ENCODE peak calls at places on chromosomes 16 and 17, in eight cellular contexts. One of them, this sample, is unnamed.

GRCh38 chr16:21302454-21302853 is 24.4 kb upstream of the CRYM start:
- DNase-seq in stimulated activated CD8-positive, alpha-beta memory T cell treated with anti-CD3 and anti-CD28 coated beads, Interleukin-4, amount 100 ng/mL, for 1 hour: no peak
- DNase-seq in renal cortical epithelial cell: no peak
- DNase-seq in activated effector memory CD4-positive, alpha-beta T cell treated with Interleukin-2 at 50 U/mL for 16 hours: no peak
- DNase-seq in MV-4-11: no peak
- DNase-seq in type B pancreatic cell: no peak
- DNase-seq in COR-L47: no peak
- DNase-seq in cardiac fibroblast: no peak
- DNase-seq in this sample: peak

GRCh38 chr16:85718682-85719081 is 29.9 kb upstream of the GINS2 start:
- DNase-seq in COR-L47: peak
- DNase-seq in stimulated activated CD8-positive, alpha-beta memory T cell treated with anti-CD3 and anti-CD28 coated beads, Interleukin-4, amount 100 ng/mL, for 1 hour: no peak
- DNase-seq in type B pancreatic cell: no peak
- DNase-seq in cardiac fibroblast: no peak
- DNase-seq in renal cortical epithelial cell: peak
- DNase-seq in MV-4-11: no peak
- DNase-seq in activated effector memory CD4-positive, alpha-beta T cell treated with Interleukin-2 at 50 U/mL for 16 hours: no peak
- DNase-seq in this sample: peak

GRCh38 chr17:57677301-57677700 is 67.8 kb downstream of the CCDC182 start:
- DNase-seq in type B pancreatic cell: peak
- DNase-seq in MV-4-11: no peak
- DNase-seq in cardiac fibroblast: no peak
- DNase-seq in renal cortical epithelial cell: no peak
- DNase-seq in COR-L47: peak
- DNase-seq in stimulated activated CD8-positive, alpha-beta memory T cell treated with anti-CD3 and anti-CD28 coated beads, Interleukin-4, amount 100 ng/mL, for 1 hour: no peak
- DNase-seq in activated effector memory CD4-positive, alpha-beta T cell treated with Interleukin-2 at 50 U/mL for 16 hours: no peak
- DNase-seq in this sample: no peak

GRCh38 chr16:88846088-88846487 is 10.7 kb downstream of the GALNS start:
- DNase-seq in MV-4-11: no peak
- DNase-seq in cardiac fibroblast: no peak
- DNase-seq in activated effector memory CD4-positive, alpha-beta T cell treated with Interleukin-2 at 50 U/mL for 16 hours: no peak
- DNase-seq in type B pancreatic cell: no peak
- DNase-seq in renal cortical epithelial cell: no peak
- DNase-seq in COR-L47: no peak
- DNase-seq in stimulated activated CD8-positive, alpha-beta memory T cell treated with anti-CD3 and anti-CD28 coated beads, Interleukin-4, amount 100 ng/mL, for 1 hour: no peak
- DNase-seq in this sample: no peak

GRCh38 chr16:60491258-60491657 is 1545.0 kb downstream of the CDH8 start:
- DNase-seq in activated effector memory CD4-positive, alpha-beta T cell treated with Interleukin-2 at 50 U/mL for 16 hours: no peak
- DNase-seq in cardiac fibroblast: no peak
- DNase-seq in COR-L47: no peak
- DNase-seq in type B pancreatic cell: no peak
- DNase-seq in stimulated activated CD8-positive, alpha-beta memory T cell treated with anti-CD3 and anti-CD28 coated beads, Interleukin-4, amount 100 ng/mL, for 1 hour: no peak
- DNase-seq in MV-4-11: no peak
- DNase-seq in renal cortical epithelial cell: no peak
- DNase-seq in this sample: no peak

GRCh38 chr17:65051922-65052321 is 4.6 kb downstream of the GNA13 start:
- DNase-seq in cardiac fibroblast: no peak
- DNase-seq in COR-L47: no peak
- DNase-seq in renal cortical epithelial cell: no peak
- DNase-seq in stimulated activated CD8-positive, alpha-beta memory T cell treated with anti-CD3 and anti-CD28 coated beads, Interleukin-4, amount 100 ng/mL, for 1 hour: no peak
- DNase-seq in type B pancreatic cell: no peak
- DNase-seq in activated effector memory CD4-positive, alpha-beta T cell treated with Interleukin-2 at 50 U/mL for 16 hours: no peak
- DNase-seq in MV-4-11: no peak
- DNase-seq in this sample: no peak

GRCh38 chr16:19328364-19328763 is 42.8 kb downstream of the CLEC19A start:
- DNase-seq in stimulated activated CD8-positive, alpha-beta memory T cell treated with anti-CD3 and anti-CD28 coated beads, Interleukin-4, amount 100 ng/mL, for 1 hour: no peak
- DNase-seq in cardiac fibroblast: no peak
- DNase-seq in renal cortical epithelial cell: no peak
- DNase-seq in type B pancreatic cell: no peak
- DNase-seq in MV-4-11: no peak
- DNase-seq in activated effector memory CD4-positive, alpha-beta T cell treated with Interleukin-2 at 50 U/mL for 16 hours: no peak
- DNase-seq in COR-L47: no peak
- DNase-seq in this sample: no peak

GRCh38 chr17:83041305-83041704 is 38.1 kb upstream of the METRNL start:
- DNase-seq in MV-4-11: no peak
- DNase-seq in COR-L47: no peak
- DNase-seq in cardiac fibroblast: peak
- DNase-seq in type B pancreatic cell: no peak
- DNase-seq in activated effector memory CD4-positive, alpha-beta T cell treated with Interleukin-2 at 50 U/mL for 16 hours: no peak
- DNase-seq in stimulated activated CD8-positive, alpha-beta memory T cell treated with anti-CD3 and anti-CD28 coated beads, Interleukin-4, amount 100 ng/mL, for 1 hour: no peak
- DNase-seq in renal cortical epithelial cell: no peak
- DNase-seq in this sample: peak

GRCh38 chr16:3149630-3150345 is 15.0 kb downstream of the ZNF213 start:
- DNase-seq in cardiac fibroblast: peak
- DNase-seq in COR-L47: peak
- DNase-seq in type B pancreatic cell: no peak
- DNase-seq in stimulated activated CD8-positive, alpha-beta memory T cell treated with anti-CD3 and anti-CD28 coated beads, Interleukin-4, amount 100 ng/mL, for 1 hour: no peak
- DNase-seq in renal cortical epithelial cell: no peak
- DNase-seq in activated effector memory CD4-positive, alpha-beta T cell treated with Interleukin-2 at 50 U/mL for 16 hours: peak
- DNase-seq in MV-4-11: peak
- DNase-seq in this sample: peak

GRCh38 chr16:19595043-19595767 is 39.7 kb downstream of the VPS35L start:
- DNase-seq in COR-L47: no peak
- DNase-seq in type B pancreatic cell: no peak
- DNase-seq in renal cortical epithelial cell: peak
- DNase-seq in stimulated activated CD8-positive, alpha-beta memory T cell treated with anti-CD3 and anti-CD28 coated beads, Interleukin-4, amount 100 ng/mL, for 1 hour: no peak
- DNase-seq in activated effector memory CD4-positive, alpha-beta T cell treated with Interleukin-2 at 50 U/mL for 16 hours: no peak
- DNase-seq in MV-4-11: no peak
- DNase-seq in cardiac fibroblast: peak
- DNase-seq in this sample: no peak

GRCh38 chr16:51262428-51262827 is 111.4 kb upstream of the SALL1 start:
- DNase-seq in MV-4-11: no peak
- DNase-seq in renal cortical epithelial cell: peak
- DNase-seq in stimulated activated CD8-positive, alpha-beta memory T cell treated with anti-CD3 and anti-CD28 coated beads, Interleukin-4, amount 100 ng/mL, for 1 hour: no peak
- DNase-seq in activated effector memory CD4-positive, alpha-beta T cell treated with Interleukin-2 at 50 U/mL for 16 hours: no peak
- DNase-seq in COR-L47: no peak
- DNase-seq in cardiac fibroblast: no peak
- DNase-seq in type B pancreatic cell: no peak
- DNase-seq in this sample: no peak

GRCh38 chr16:9763505-9763904 is 418.7 kb downstream of the GRIN2A start:
- DNase-seq in renal cortical epithelial cell: no peak
- DNase-seq in stimulated activated CD8-positive, alpha-beta memory T cell treated with anti-CD3 and anti-CD28 coated beads, Interleukin-4, amount 100 ng/mL, for 1 hour: no peak
- DNase-seq in cardiac fibroblast: no peak
- DNase-seq in COR-L47: no peak
- DNase-seq in MV-4-11: no peak
- DNase-seq in type B pancreatic cell: no peak
- DNase-seq in activated effector memory CD4-positive, alpha-beta T cell treated with Interleukin-2 at 50 U/mL for 16 hours: no peak
- DNase-seq in this sample: no peak

GRCh38 chr17:4901648-4902344 is 1.1 kb downstream of the CHRNE start:
- DNase-seq in MV-4-11: peak
- DNase-seq in activated effector memory CD4-positive, alpha-beta T cell treated with Interleukin-2 at 50 U/mL for 16 hours: no peak
- DNase-seq in COR-L47: no peak
- DNase-seq in cardiac fibroblast: no peak
- DNase-seq in stimulated activated CD8-positive, alpha-beta memory T cell treated with anti-CD3 and anti-CD28 coated beads, Interleukin-4, amount 100 ng/mL, for 1 hour: no peak
- DNase-seq in type B pancreatic cell: no peak
- DNase-seq in renal cortical epithelial cell: no peak
- DNase-seq in this sample: no peak

GRCh38 chr16:15427648-15428239 is 6.6 kb upstream of the BMERB1 start:
- DNase-seq in activated effector memory CD4-positive, alpha-beta T cell treated with Interleukin-2 at 50 U/mL for 16 hours: peak
- DNase-seq in COR-L47: no peak
- DNase-seq in cardiac fibroblast: peak
- DNase-seq in MV-4-11: peak
- DNase-seq in type B pancreatic cell: no peak
- DNase-seq in renal cortical epithelial cell: peak
- DNase-seq in stimulated activated CD8-positive, alpha-beta memory T cell treated with anti-CD3 and anti-CD28 coated beads, Interleukin-4, amount 100 ng/mL, for 1 hour: peak
- DNase-seq in this sample: peak

GRCh38 chr16:67855789-67856188 is 8.3 kb upstream of the CENPT start:
- DNase-seq in stimulated activated CD8-positive, alpha-beta memory T cell treated with anti-CD3 and anti-CD28 coated beads, Interleukin-4, amount 100 ng/mL, for 1 hour: no peak
- DNase-seq in type B pancreatic cell: no peak
- DNase-seq in activated effector memory CD4-positive, alpha-beta T cell treated with Interleukin-2 at 50 U/mL for 16 hours: no peak
- DNase-seq in MV-4-11: no peak
- DNase-seq in cardiac fibroblast: no peak
- DNase-seq in renal cortical epithelial cell: no peak
- DNase-seq in COR-L47: no peak
- DNase-seq in this sample: no peak

GRCh38 chr17:32553168-32553567 is 66.4 kb downstream of the CDK5R1 start:
- DNase-seq in cardiac fibroblast: no peak
- DNase-seq in stimulated activated CD8-positive, alpha-beta memory T cell treated with anti-CD3 and anti-CD28 coated beads, Interleukin-4, amount 100 ng/mL, for 1 hour: no peak
- DNase-seq in type B pancreatic cell: no peak
- DNase-seq in MV-4-11: peak
- DNase-seq in activated effector memory CD4-positive, alpha-beta T cell treated with Interleukin-2 at 50 U/mL for 16 hours: no peak
- DNase-seq in COR-L47: no peak
- DNase-seq in renal cortical epithelial cell: no peak
- DNase-seq in this sample: peak